ENCODE peak calls at places on chromosomes 5 and 9, in nine cellular contexts. One of them, this sample, is unnamed.

GRCh38 chr9:129712595-129713524 is 40.0 kb downstream of the PTGES start:
- DNase-seq in Right ventricle myocardium superior: no peak
- DNase-seq in KBM-7: no peak
- DNase-seq in A549: no peak
- DNase-seq in kidney tubule cell: no peak
- DNase-seq in stimulated activated CD4-positive, alpha-beta T cell treated with anti-CD3 and anti-CD28 coated beads, Interleukin-1b, Interleukin-23, amount 100 ng/mL, for 24 hours: no peak
- DNase-seq in CD4-positive, alpha-beta T cell: no peak
- DNase-seq in HCEC 1CT: peak; percentile 33
- DNase-seq in T47D: no peak
- DNase-seq in this sample: no peak

GRCh38 chr5:65172486-65173129 is 309.1 kb downstream of the ADAMTS6 start:
- DNase-seq in kidney tubule cell: peak; percentile 73
- DNase-seq in CD4-positive, alpha-beta T cell: no peak
- DNase-seq in HCEC 1CT: peak; percentile 92
- DNase-seq in stimulated activated CD4-positive, alpha-beta T cell treated with anti-CD3 and anti-CD28 coated beads, Interleukin-1b, Interleukin-23, amount 100 ng/mL, for 24 hours: peak; percentile 46
- DNase-seq in T47D: no peak
- DNase-seq in KBM-7: no peak
- DNase-seq in A549: no peak
- DNase-seq in Right ventricle myocardium superior: no peak
- DNase-seq in this sample: no peak

GRCh38 chr5:180343846-180344327 is 9.2 kb downstream of the GFPT2 start:
- DNase-seq in A549: peak; percentile 41
- DNase-seq in KBM-7: no peak
- DNase-seq in HCEC 1CT: no peak
- DNase-seq in stimulated activated CD4-positive, alpha-beta T cell treated with anti-CD3 and anti-CD28 coated beads, Interleukin-1b, Interleukin-23, amount 100 ng/mL, for 24 hours: no peak
- DNase-seq in Right ventricle myocardium superior: peak; percentile 67
- DNase-seq in T47D: peak; percentile 20
- DNase-seq in kidney tubule cell: no peak
- DNase-seq in CD4-positive, alpha-beta T cell: no peak
- DNase-seq in this sample: no peak

GRCh38 chr5:125679522-125679921 is 743.7 kb upstream of the GRAMD2B start:
- DNase-seq in CD4-positive, alpha-beta T cell: no peak
- DNase-seq in HCEC 1CT: no peak
- DNase-seq in stimulated activated CD4-positive, alpha-beta T cell treated with anti-CD3 and anti-CD28 coated beads, Interleukin-1b, Interleukin-23, amount 100 ng/mL, for 24 hours: no peak
- DNase-seq in kidney tubule cell: peak; percentile 38
- DNase-seq in Right ventricle myocardium superior: no peak
- DNase-seq in KBM-7: no peak
- DNase-seq in A549: no peak
- DNase-seq in T47D: no peak
- DNase-seq in this sample: no peak

GRCh38 chr9:108727580-108728056 is 128.2 kb downstream of the ACTL7B start:
- DNase-seq in kidney tubule cell: no peak
- DNase-seq in KBM-7: no peak
- DNase-seq in T47D: no peak
- DNase-seq in stimulated activated CD4-positive, alpha-beta T cell treated with anti-CD3 and anti-CD28 coated beads, Interleukin-1b, Interleukin-23, amount 100 ng/mL, for 24 hours: no peak
- DNase-seq in CD4-positive, alpha-beta T cell: no peak
- DNase-seq in HCEC 1CT: no peak
- DNase-seq in A549: no peak
- DNase-seq in Right ventricle myocardium superior: peak; percentile 80
- DNase-seq in this sample: no peak

GRCh38 chr9:7534211-7534935 is 265.2 kb downstream of the DMAC1 start:
- DNase-seq in Right ventricle myocardium superior: no peak
- DNase-seq in CD4-positive, alpha-beta T cell: no peak
- DNase-seq in A549: no peak
- DNase-seq in kidney tubule cell: peak; percentile 35
- DNase-seq in HCEC 1CT: no peak
- DNase-seq in T47D: no peak
- DNase-seq in stimulated activated CD4-positive, alpha-beta T cell treated with anti-CD3 and anti-CD28 coated beads, Interleukin-1b, Interleukin-23, amount 100 ng/mL, for 24 hours: no peak
- DNase-seq in KBM-7: no peak
- DNase-seq in this sample: no peak

GRCh38 chr5:134273642-134274361 is 47.9 kb upstream of the PPP2CA start:
- DNase-seq in KBM-7: no peak
- DNase-seq in stimulated activated CD4-positive, alpha-beta T cell treated with anti-CD3 and anti-CD28 coated beads, Interleukin-1b, Interleukin-23, amount 100 ng/mL, for 24 hours: no peak
- DNase-seq in CD4-positive, alpha-beta T cell: no peak
- DNase-seq in T47D: no peak
- DNase-seq in kidney tubule cell: peak; percentile 79
- DNase-seq in Right ventricle myocardium superior: no peak
- DNase-seq in A549: no peak
- DNase-seq in HCEC 1CT: no peak
- DNase-seq in this sample: no peak

GRCh38 chr5:120631611-120632010 is 167.5 kb downstream of the PRR16 start:
- DNase-seq in kidney tubule cell: no peak
- DNase-seq in CD4-positive, alpha-beta T cell: no peak
- DNase-seq in A549: no peak
- DNase-seq in Right ventricle myocardium superior: no peak
- DNase-seq in stimulated activated CD4-positive, alpha-beta T cell treated with anti-CD3 and anti-CD28 coated beads, Interleukin-1b, Interleukin-23, amount 100 ng/mL, for 24 hours: no peak
- DNase-seq in HCEC 1CT: no peak
- DNase-seq in KBM-7: no peak
- DNase-seq in T47D: no peak
- DNase-seq in this sample: no peak

GRCh38 chr5:36305571-36306326 is 4.0 kb upstream of the RANBP3L start:
- DNase-seq in HCEC 1CT: peak; percentile 53
- DNase-seq in kidney tubule cell: peak; percentile 49
- DNase-seq in T47D: peak; percentile 67
- DNase-seq in A549: peak; percentile 36
- DNase-seq in CD4-positive, alpha-beta T cell: no peak
- DNase-seq in KBM-7: peak; percentile 50
- DNase-seq in stimulated activated CD4-positive, alpha-beta T cell treated with anti-CD3 and anti-CD28 coated beads, Interleukin-1b, Interleukin-23, amount 100 ng/mL, for 24 hours: no peak
- DNase-seq in Right ventricle myocardium superior: peak; percentile 64
- DNase-seq in this sample: peak; percentile 9

GRCh38 chr5:149144637-149145036 is 3.3 kb downstream of the ABLIM3 start:
- DNase-seq in kidney tubule cell: no peak
- DNase-seq in T47D: peak; percentile 24
- DNase-seq in KBM-7: no peak
- DNase-seq in A549: no peak
- DNase-seq in CD4-positive, alpha-beta T cell: no peak
- DNase-seq in stimulated activated CD4-positive, alpha-beta T cell treated with anti-CD3 and anti-CD28 coated beads, Interleukin-1b, Interleukin-23, amount 100 ng/mL, for 24 hours: no peak
- DNase-seq in Right ventricle myocardium superior: no peak
- DNase-seq in HCEC 1CT: no peak
- DNase-seq in this sample: no peak

GRCh38 chr9:89711866-89712265 is 107.1 kb downstream of the GADD45G start:
- DNase-seq in Right ventricle myocardium superior: no peak
- DNase-seq in CD4-positive, alpha-beta T cell: no peak
- DNase-seq in HCEC 1CT: no peak
- DNase-seq in A549: no peak
- DNase-seq in KBM-7: no peak
- DNase-seq in stimulated activated CD4-positive, alpha-beta T cell treated with anti-CD3 and anti-CD28 coated beads, Interleukin-1b, Interleukin-23, amount 100 ng/mL, for 24 hours: no peak
- DNase-seq in T47D: no peak
- DNase-seq in kidney tubule cell: no peak
- DNase-seq in this sample: no peak

GRCh38 chr9:95746408-95747165 is 128.9 kb upstream of the ERCC6L2 start:
- DNase-seq in kidney tubule cell: no peak
- DNase-seq in CD4-positive, alpha-beta T cell: no peak
- DNase-seq in HCEC 1CT: no peak
- DNase-seq in stimulated activated CD4-positive, alpha-beta T cell treated with anti-CD3 and anti-CD28 coated beads, Interleukin-1b, Interleukin-23, amount 100 ng/mL, for 24 hours: no peak
- DNase-seq in A549: no peak
- DNase-seq in Right ventricle myocardium superior: no peak
- DNase-seq in T47D: no peak
- DNase-seq in KBM-7: no peak
- DNase-seq in this sample: no peak

GRCh38 chr5:116361171-116361967 is 213.3 kb downstream of the SEMA6A start:
- DNase-seq in KBM-7: no peak
- DNase-seq in kidney tubule cell: peak; percentile 41
- DNase-seq in A549: no peak
- DNase-seq in stimulated activated CD4-positive, alpha-beta T cell treated with anti-CD3 and anti-CD28 coated beads, Interleukin-1b, Interleukin-23, amount 100 ng/mL, for 24 hours: no peak
- DNase-seq in CD4-positive, alpha-beta T cell: no peak
- DNase-seq in Right ventricle myocardium superior: peak; percentile 70
- DNase-seq in T47D: no peak
- DNase-seq in HCEC 1CT: no peak
- DNase-seq in this sample: no peak

GRCh38 chr9:5557606-5558587 is 47.6 kb downstream of the PDCD1LG2 start:
- DNase-seq in kidney tubule cell: no peak
- DNase-seq in CD4-positive, alpha-beta T cell: peak; percentile 28
- DNase-seq in KBM-7: peak; percentile 46
- DNase-seq in Right ventricle myocardium superior: no peak
- DNase-seq in A549: no peak
- DNase-seq in HCEC 1CT: no peak
- DNase-seq in T47D: no peak
- DNase-seq in stimulated activated CD4-positive, alpha-beta T cell treated with anti-CD3 and anti-CD28 coated beads, Interleukin-1b, Interleukin-23, amount 100 ng/mL, for 24 hours: no peak
- DNase-seq in this sample: no peak

GRCh38 chr9:37259906-37260305 is 139.5 kb downstream of the ZCCHC7 start:
- DNase-seq in Right ventricle myocardium superior: no peak
- DNase-seq in kidney tubule cell: no peak
- DNase-seq in KBM-7: no peak
- DNase-seq in A549: no peak
- DNase-seq in HCEC 1CT: no peak
- DNase-seq in CD4-positive, alpha-beta T cell: no peak
- DNase-seq in T47D: no peak
- DNase-seq in stimulated activated CD4-positive, alpha-beta T cell treated with anti-CD3 and anti-CD28 coated beads, Interleukin-1b, Interleukin-23, amount 100 ng/mL, for 24 hours: no peak
- DNase-seq in this sample: no peak

GRCh38 chr9:123424131-123424530 is 68.1 kb downstream of the CRB2 start:
- DNase-seq in stimulated activated CD4-positive, alpha-beta T cell treated with anti-CD3 and anti-CD28 coated beads, Interleukin-1b, Interleukin-23, amount 100 ng/mL, for 24 hours: no peak
- DNase-seq in CD4-positive, alpha-beta T cell: no peak
- DNase-seq in kidney tubule cell: no peak
- DNase-seq in A549: no peak
- DNase-seq in Right ventricle myocardium superior: peak; percentile 60
- DNase-seq in HCEC 1CT: no peak
- DNase-seq in KBM-7: no peak
- DNase-seq in T47D: no peak
- DNase-seq in this sample: no peak

GRCh38 chr9:80885894-80886293 is 803.5 kb downstream of the TLE1 start:
- DNase-seq in stimulated activated CD4-positive, alpha-beta T cell treated with anti-CD3 and anti-CD28 coated beads, Interleukin-1b, Interleukin-23, amount 100 ng/mL, for 24 hours: no peak
- DNase-seq in CD4-positive, alpha-beta T cell: no peak
- DNase-seq in T47D: peak; percentile 45
- DNase-seq in kidney tubule cell: no peak
- DNase-seq in HCEC 1CT: no peak
- DNase-seq in KBM-7: no peak
- DNase-seq in Right ventricle myocardium superior: peak; percentile 40
- DNase-seq in A549: no peak
- DNase-seq in this sample: no peak

GRCh38 chr5:31372124-31372523 is 159.8 kb downstream of the DROSHA start:
- DNase-seq in KBM-7: no peak
- DNase-seq in A549: no peak
- DNase-seq in CD4-positive, alpha-beta T cell: no peak
- DNase-seq in HCEC 1CT: no peak
- DNase-seq in stimulated activated CD4-positive, alpha-beta T cell treated with anti-CD3 and anti-CD28 coated beads, Interleukin-1b, Interleukin-23, amount 100 ng/mL, for 24 hours: no peak
- DNase-seq in kidney tubule cell: no peak
- DNase-seq in Right ventricle myocardium superior: no peak
- DNase-seq in T47D: no peak
- DNase-seq in this sample: no peak

GRCh38 chr5:96079075-96079474 is 117.4 kb upstream of the ELL2 start:
- DNase-seq in A549: peak; percentile 76
- DNase-seq in kidney tubule cell: peak; percentile 94
- DNase-seq in CD4-positive, alpha-beta T cell: no peak
- DNase-seq in stimulated activated CD4-positive, alpha-beta T cell treated with anti-CD3 and anti-CD28 coated beads, Interleukin-1b, Interleukin-23, amount 100 ng/mL, for 24 hours: no peak
- DNase-seq in T47D: no peak
- DNase-seq in Right ventricle myocardium superior: no peak
- DNase-seq in HCEC 1CT: peak; percentile 94
- DNase-seq in KBM-7: no peak
- DNase-seq in this sample: no peak

GRCh38 chr5:167916261-167916660 is 375.2 kb upstream of the WWC1 start:
- DNase-seq in HCEC 1CT: no peak
- DNase-seq in KBM-7: no peak
- DNase-seq in stimulated activated CD4-positive, alpha-beta T cell treated with anti-CD3 and anti-CD28 coated beads, Interleukin-1b, Interleukin-23, amount 100 ng/mL, for 24 hours: no peak
- DNase-seq in A549: no peak
- DNase-seq in kidney tubule cell: peak; percentile 96
- DNase-seq in Right ventricle myocardium superior: no peak
- DNase-seq in T47D: no peak
- DNase-seq in CD4-positive, alpha-beta T cell: no peak
- DNase-seq in this sample: no peak

GRCh38 chr5:16674750-16675149 is 58.0 kb upstream of the RETREG1 start:
- DNase-seq in A549: no peak
- DNase-seq in HCEC 1CT: no peak
- DNase-seq in KBM-7: no peak
- DNase-seq in Right ventricle myocardium superior: no peak
- DNase-seq in T47D: no peak
- DNase-seq in stimulated activated CD4-positive, alpha-beta T cell treated with anti-CD3 and anti-CD28 coated beads, Interleukin-1b, Interleukin-23, amount 100 ng/mL, for 24 hours: no peak
- DNase-seq in CD4-positive, alpha-beta T cell: no peak
- DNase-seq in kidney tubule cell: no peak
- DNase-seq in this sample: no peak

GRCh38 chr5:60842859-60843692 is 993 bp downstream of the ELOVL7 start:
- DNase-seq in KBM-7: peak; percentile 33
- DNase-seq in A549: peak; percentile 10
- DNase-seq in kidney tubule cell: peak; percentile 42
- DNase-seq in CD4-positive, alpha-beta T cell: no peak
- DNase-seq in Right ventricle myocardium superior: no peak
- DNase-seq in T47D: peak; percentile 73
- DNase-seq in HCEC 1CT: no peak
- DNase-seq in stimulated activated CD4-positive, alpha-beta T cell treated with anti-CD3 and anti-CD28 coated beads, Interleukin-1b, Interleukin-23, amount 100 ng/mL, for 24 hours: no peak
- DNase-seq in this sample: no peak

GRCh38 chr9:104836235-104836634 is 72.3 kb downstream of the NIPSNAP3B start:
- DNase-seq in T47D: no peak
- DNase-seq in stimulated activated CD4-positive, alpha-beta T cell treated with anti-CD3 and anti-CD28 coated beads, Interleukin-1b, Interleukin-23, amount 100 ng/mL, for 24 hours: no peak
- DNase-seq in A549: no peak
- DNase-seq in CD4-positive, alpha-beta T cell: no peak
- DNase-seq in KBM-7: peak; percentile 50
- DNase-seq in HCEC 1CT: no peak
- DNase-seq in Right ventricle myocardium superior: no peak
- DNase-seq in kidney tubule cell: peak; percentile 43
- DNase-seq in this sample: no peak

GRCh38 chr5:75663621-75664285 is 52.5 kb downstream of the ANKDD1B start:
- DNase-seq in A549: no peak
- DNase-seq in HCEC 1CT: no peak
- DNase-seq in Right ventricle myocardium superior: no peak
- DNase-seq in stimulated activated CD4-positive, alpha-beta T cell treated with anti-CD3 and anti-CD28 coated beads, Interleukin-1b, Interleukin-23, amount 100 ng/mL, for 24 hours: no peak
- DNase-seq in CD4-positive, alpha-beta T cell: no peak
- DNase-seq in KBM-7: no peak
- DNase-seq in T47D: no peak
- DNase-seq in kidney tubule cell: no peak
- DNase-seq in this sample: no peak

GRCh38 chr9:35579130-35579529 is 25.9 kb upstream of the TESK1 start:
- DNase-seq in A549: no peak
- DNase-seq in KBM-7: no peak
- DNase-seq in Right ventricle myocardium superior: no peak
- DNase-seq in stimulated activated CD4-positive, alpha-beta T cell treated with anti-CD3 and anti-CD28 coated beads, Interleukin-1b, Interleukin-23, amount 100 ng/mL, for 24 hours: peak; percentile 10
- DNase-seq in kidney tubule cell: peak; percentile 57
- DNase-seq in T47D: no peak
- DNase-seq in HCEC 1CT: no peak
- DNase-seq in CD4-positive, alpha-beta T cell: no peak
- DNase-seq in this sample: no peak

GRCh38 chr9:109468927-109469326 is 29.2 kb downstream of the PTPN3 start:
- DNase-seq in CD4-positive, alpha-beta T cell: no peak
- DNase-seq in T47D: no peak
- DNase-seq in KBM-7: no peak
- DNase-seq in HCEC 1CT: no peak
- DNase-seq in stimulated activated CD4-positive, alpha-beta T cell treated with anti-CD3 and anti-CD28 coated beads, Interleukin-1b, Interleukin-23, amount 100 ng/mL, for 24 hours: no peak
- DNase-seq in Right ventricle myocardium superior: no peak
- DNase-seq in A549: no peak
- DNase-seq in kidney tubule cell: no peak
- DNase-seq in this sample: no peak

GRCh38 chr5:40401965-40402364 is 277.8 kb upstream of the PTGER4 start:
- DNase-seq in stimulated activated CD4-positive, alpha-beta T cell treated with anti-CD3 and anti-CD28 coated beads, Interleukin-1b, Interleukin-23, amount 100 ng/mL, for 24 hours: peak; percentile 36
- DNase-seq in A549: peak; percentile 31
- DNase-seq in KBM-7: no peak
- DNase-seq in Right ventricle myocardium superior: no peak
- DNase-seq in kidney tubule cell: peak; percentile 73
- DNase-seq in HCEC 1CT: peak; percentile 42
- DNase-seq in CD4-positive, alpha-beta T cell: peak; percentile 26
- DNase-seq in T47D: peak; percentile 28
- DNase-seq in this sample: no peak

GRCh38 chr9:122835313-122835731 is 6.9 kb upstream of the PDCL start:
- DNase-seq in CD4-positive, alpha-beta T cell: peak; percentile 19
- DNase-seq in T47D: no peak
- DNase-seq in HCEC 1CT: no peak
- DNase-seq in Right ventricle myocardium superior: no peak
- DNase-seq in KBM-7: peak; percentile 45
- DNase-seq in A549: no peak
- DNase-seq in stimulated activated CD4-positive, alpha-beta T cell treated with anti-CD3 and anti-CD28 coated beads, Interleukin-1b, Interleukin-23, amount 100 ng/mL, for 24 hours: no peak
- DNase-seq in kidney tubule cell: no peak
- DNase-seq in this sample: no peak

GRCh38 chr5:446864-447263 is 3.9 kb downstream of the EXOC3 start:
- DNase-seq in stimulated activated CD4-positive, alpha-beta T cell treated with anti-CD3 and anti-CD28 coated beads, Interleukin-1b, Interleukin-23, amount 100 ng/mL, for 24 hours: no peak
- DNase-seq in KBM-7: peak; percentile 59
- DNase-seq in HCEC 1CT: peak; percentile 41
- DNase-seq in A549: peak; percentile 60
- DNase-seq in CD4-positive, alpha-beta T cell: no peak
- DNase-seq in T47D: peak; percentile 81
- DNase-seq in kidney tubule cell: peak; percentile 47
- DNase-seq in Right ventricle myocardium superior: peak; percentile 38
- DNase-seq in this sample: no peak

GRCh38 chr9:114258218-114258617 is 64.7 kb upstream of the ORM1 start:
- DNase-seq in kidney tubule cell: no peak
- DNase-seq in HCEC 1CT: no peak
- DNase-seq in A549: no peak
- DNase-seq in KBM-7: no peak
- DNase-seq in CD4-positive, alpha-beta T cell: no peak
- DNase-seq in stimulated activated CD4-positive, alpha-beta T cell treated with anti-CD3 and anti-CD28 coated beads, Interleukin-1b, Interleukin-23, amount 100 ng/mL, for 24 hours: no peak
- DNase-seq in Right ventricle myocardium superior: no peak
- DNase-seq in T47D: no peak
- DNase-seq in this sample: no peak

GRCh38 chr5:170597109-170597741 is 93.4 kb downstream of the KCNIP1 start:
- DNase-seq in T47D: no peak
- DNase-seq in kidney tubule cell: peak; percentile 98
- DNase-seq in Right ventricle myocardium superior: no peak
- DNase-seq in KBM-7: no peak
- DNase-seq in stimulated activated CD4-positive, alpha-beta T cell treated with anti-CD3 and anti-CD28 coated beads, Interleukin-1b, Interleukin-23, amount 100 ng/mL, for 24 hours: peak; percentile 18
- DNase-seq in A549: peak; percentile 15
- DNase-seq in CD4-positive, alpha-beta T cell: no peak
- DNase-seq in HCEC 1CT: peak; percentile 41
- DNase-seq in this sample: no peak

This sample was measured in NCI-H1048.